ENCODE peak calls at places on chromosomes 2 and 18, in eight cellular contexts. D is breast epithelium; J is pancreas; A is IMR-90; T is tibial nerve; S is CD4-positive, alpha-beta memory T cell; Q is cardiac muscle cell; E is mammary epithelial cell. H is an unnamed sample. For H3K4me1, the result is how much of the 10 kb centered on the place peaks cover.

GRCh38 chr18:12308386-12309100 is 502 bp downstream of the TUBB6 start:
- DNase-seq in D (peak), J (peak), A (peak), T (peak), S (no peak), Q (peak), E (peak), H (peak)

GRCh38 chr2:239059854-239060253 is 212.0 kb downstream of the TWIST2 start:
- DNase-seq in D (no peak), J (no peak), A (no peak), T (no peak), S (no peak), Q (no peak), E (no peak), H (no peak)

GRCh38 chr2:214774108-214774507 is 35.4 kb downstream of the BARD1 start:
- DNase-seq in D (no peak), J (no peak), A (peak), T (no peak), S (no peak), Q (no peak), E (peak), H (no peak)

GRCh38 chr2:214630402-214631035 is 179.0 kb downstream of the BARD1 start:
- DNase-seq in D (no peak), J (no peak), A (peak), T (no peak), S (no peak), Q (no peak), E (peak), H (no peak)

GRCh38 chr18:63523660-63524059 is 18.5 kb upstream of the SERPINB12 start:
- DNase-seq in D (no peak), J (no peak), A (peak), T (no peak), S (no peak), Q (peak), E (no peak), H (no peak)

GRCh38 chr18:72504866-72505265 is 39.3 kb downstream of the CBLN2 start:
- DNase-seq in D (no peak), J (no peak), A (no peak), T (no peak), S (no peak), Q (no peak), E (no peak), H (no peak)

GRCh38 chr2:65364054-65364651 is 68.2 kb downstream of the SPRED2 start:
- DNase-seq in D (no peak), J (no peak), A (no peak), T (no peak), S (no peak), Q (no peak), E (no peak), H (no peak)

GRCh38 chr2:238669046-238669445 is 178.8 kb upstream of the TWIST2 start:
- DNase-seq in D (no peak), J (no peak), A (no peak), T (no peak), S (no peak), Q (no peak), E (no peak), H (no peak)

GRCh38 chr2:96273763-96274162 is 7.7 kb downstream of the CIAO1 start:
- DNase-seq in D (no peak), J (no peak), A (peak), T (no peak), S (no peak), Q (no peak), E (no peak), H (no peak)

GRCh38 chr2:157182834-157183396 is 74.6 kb upstream of the GALNT5 start:
- DNase-seq in D (no peak), J (no peak), A (peak), T (no peak), S (no peak), Q (peak), E (peak), H (no peak)

GRCh38 chr18:24763765-24764548 is 303.5 kb downstream of the HRH4 start:
- DNase-seq in D (peak), J (peak), A (peak), T (peak), S (no peak), Q (peak), E (peak), H (peak)

GRCh38 chr18:31721596-31721995 is 37.2 kb upstream of the B4GALT6 start:
- DNase-seq in D (no peak), J (no peak), A (no peak), T (no peak), S (no peak), Q (peak), E (no peak), H (no peak)

GRCh38 chr2:120736955-120737801 is 1.5 kb downstream of the GLI2 start:
- DNase-seq in D (no peak), J (no peak), A (peak), T (no peak), S (no peak), Q (peak), E (peak), H (peak)

GRCh38 chr2:121731366-121731765 is 5.3 kb downstream of the NIFK start:
- DNase-seq in D (no peak), J (no peak), A (no peak), T (no peak), S (no peak), Q (no peak), E (no peak), H (no peak)

GRCh38 chr18:55401638-55402191 is 186.3 kb downstream of the TCF4 start:
- DNase-seq in D (no peak), J (no peak), A (peak), T (peak), S (no peak), Q (peak), E (no peak), H (peak)

GRCh38 chr18:23845988-23846630 is 156.9 kb downstream of the LAMA3 start:
- DNase-seq in D (no peak), J (no peak), A (no peak), T (no peak), S (no peak), Q (no peak), E (no peak), H (no peak)

GRCh38 chr2:102082591-102083586 is 59.7 kb upstream of the IL1R1 start:
- DNase-seq in D (no peak), J (no peak), A (peak), T (peak), S (peak), Q (peak), E (peak), H (peak)

GRCh38 chr2:179746982-179747381 is 114.4 kb downstream of the ZNF385B start:
- DNase-seq in D (no peak), J (no peak), A (peak), T (no peak), S (no peak), Q (no peak), E (no peak), H (no peak)

GRCh38 chr2:55751966-55752365 is 58.3 kb upstream of the PNPT1 start:
- DNase-seq in D (no peak), J (no peak), A (peak), T (no peak), S (no peak), Q (peak), E (no peak), H (no peak)

GRCh38 chr2:40877734-40878288 is 425.9 kb upstream of the SLC8A1 start:
- DNase-seq in D (no peak), J (no peak), A (no peak), T (no peak), S (no peak), Q (peak), E (no peak), H (no peak)

DNA sequence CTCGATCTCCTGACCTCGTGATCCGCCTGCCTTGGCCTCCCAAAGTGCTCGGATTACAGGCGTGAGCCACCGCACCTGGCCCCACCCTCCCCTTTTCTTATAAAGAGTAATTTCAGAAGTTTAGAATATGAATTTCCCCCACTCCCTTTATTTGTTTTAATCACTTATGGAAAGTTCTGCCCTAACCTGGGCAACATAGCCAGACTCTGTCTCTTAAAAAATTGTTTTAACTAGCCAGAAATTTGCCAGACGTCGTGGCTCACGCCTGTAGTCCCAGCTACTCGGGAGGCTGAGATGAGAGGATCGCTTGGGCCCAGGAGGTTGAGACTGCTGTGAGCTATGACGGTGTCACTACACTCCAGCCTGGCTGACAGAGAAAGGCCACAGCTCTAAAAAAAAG is 7.7 kb upstream of the NBAS start:
- DNase-seq in D (no peak), J (no peak), A (no peak), T (no peak), S (no peak), Q (no peak), E (no peak), H (no peak)
- H3K4me1 ChIP-seq in D (under half), J (under half), A (under half), T (under half), S (under half), Q (under half), E (under half), H (under half)

GRCh38 chr2:134919360-134920210 is 963 bp downstream of the CCNT2 start:
- DNase-seq in D (no peak), J (no peak), A (peak), T (peak), S (peak), Q (peak), E (peak), H (peak)

GRCh38 chr2:134926231-134926931 is 7.8 kb downstream of the CCNT2 start:
- DNase-seq in D (no peak), J (no peak), A (peak), T (no peak), S (no peak), Q (peak), E (no peak), H (no peak)

GRCh38 chr2:134927195-134927594 is 8.6 kb downstream of the CCNT2 start:
- DNase-seq in D (no peak), J (no peak), A (peak), T (no peak), S (no peak), Q (peak), E (peak), H (no peak)

GRCh38 chr2:134924912-134925311 is 6.3 kb downstream of the CCNT2 start:
- DNase-seq in D (no peak), J (no peak), A (no peak), T (no peak), S (no peak), Q (no peak), E (no peak), H (no peak)
- H3K4me1 ChIP-seq in D (under half), J (half or more), A (under half), T (under half), S (half or more), Q (under half), E (under half), H (half or more)

GRCh38 chr2:166727105-166727504 is 161.2 kb upstream of the XIRP2 start:
- DNase-seq in D (no peak), J (no peak), A (no peak), T (no peak), S (no peak), Q (no peak), E (no peak), H (no peak)

GRCh38 chr2:166726525-166726924 is 161.8 kb upstream of the XIRP2 start:
- DNase-seq in D (no peak), J (no peak), A (no peak), T (no peak), S (no peak), Q (no peak), E (no peak), H (no peak)

GRCh38 chr2:166725907-166726306 is 162.4 kb upstream of the XIRP2 start:
- DNase-seq in D (no peak), J (no peak), A (no peak), T (no peak), S (no peak), Q (no peak), E (no peak), H (no peak)
- H3K4me1 ChIP-seq in D (under half), J (under half), A (under half), T (under half), S (under half), Q (under half), E (under half), H (under half)

GRCh38 chr2:47896450-47896968 is 9.8 kb downstream of the FBXO11 start:
- DNase-seq in D (no peak), J (no peak), A (no peak), T (no peak), S (no peak), Q (no peak), E (no peak), H (no peak)
- H3K4me1 ChIP-seq in D (under half), J (under half), A (under half), T (under half), S (half or more), Q (under half), E (under half), H (half or more)

H was measured in heart left ventricle.